ENCODE peak calls at places on chromosomes 5 and 9, in eight cellular contexts. One of them, this sample, is unnamed.

GRCh38 chr5:102754499-102755424 is at the start of gene PAM:
- DNase-seq in stimulated activated CD4-positive, alpha-beta T cell treated with anti-CD3 and anti-CD28 coated beads, Interleukin-1b, Interleukin-23, amount 100 ng/mL, for 24 hours: peak; percentile 54
- DNase-seq in GM04504: peak; percentile 60
- DNase-seq in activated CD4-positive, alpha-beta T cell treated with anti-CD3 and anti-CD28 coated beads, Interleukin-2, amount 10 ng/mL, durations not matched to agents 7 days and 5 days: peak; percentile 74
- DNase-seq in stimulated activated CD8-positive, alpha-beta memory T cell treated with anti-CD3 and anti-CD28 coated beads, Interleukin-4, amount 100 ng/mL, for 1 hour: peak; percentile 23
- DNase-seq in amniotic stem cell: peak; percentile 63
- DNase-seq in aorta: peak; percentile 93
- DNase-seq in naive thymus-derived CD4-positive, alpha-beta T cell: peak; percentile 43
- DNase-seq in this sample: no peak

GRCh38 chr5:176619569-176620332 is 9.8 kb upstream of the GPRIN1 start:
- DNase-seq in stimulated activated CD4-positive, alpha-beta T cell treated with anti-CD3 and anti-CD28 coated beads, Interleukin-1b, Interleukin-23, amount 100 ng/mL, for 24 hours: no peak
- DNase-seq in GM04504: no peak
- DNase-seq in activated CD4-positive, alpha-beta T cell treated with anti-CD3 and anti-CD28 coated beads, Interleukin-2, amount 10 ng/mL, durations not matched to agents 7 days and 5 days: no peak
- DNase-seq in stimulated activated CD8-positive, alpha-beta memory T cell treated with anti-CD3 and anti-CD28 coated beads, Interleukin-4, amount 100 ng/mL, for 1 hour: no peak
- DNase-seq in amniotic stem cell: no peak
- DNase-seq in aorta: no peak
- DNase-seq in naive thymus-derived CD4-positive, alpha-beta T cell: no peak
- DNase-seq in this sample: no peak

GRCh38 chr5:126351138-126351537 is 72.1 kb upstream of the GRAMD2B start:
- DNase-seq in stimulated activated CD4-positive, alpha-beta T cell treated with anti-CD3 and anti-CD28 coated beads, Interleukin-1b, Interleukin-23, amount 100 ng/mL, for 24 hours: no peak
- DNase-seq in GM04504: no peak
- DNase-seq in activated CD4-positive, alpha-beta T cell treated with anti-CD3 and anti-CD28 coated beads, Interleukin-2, amount 10 ng/mL, durations not matched to agents 7 days and 5 days: no peak
- DNase-seq in stimulated activated CD8-positive, alpha-beta memory T cell treated with anti-CD3 and anti-CD28 coated beads, Interleukin-4, amount 100 ng/mL, for 1 hour: no peak
- DNase-seq in amniotic stem cell: no peak
- DNase-seq in aorta: no peak
- DNase-seq in naive thymus-derived CD4-positive, alpha-beta T cell: no peak
- DNase-seq in this sample: no peak

GRCh38 chr9:138072161-138072842 is 194.7 kb downstream of the CACNA1B start:
- DNase-seq in stimulated activated CD4-positive, alpha-beta T cell treated with anti-CD3 and anti-CD28 coated beads, Interleukin-1b, Interleukin-23, amount 100 ng/mL, for 24 hours: no peak
- DNase-seq in GM04504: no peak
- DNase-seq in activated CD4-positive, alpha-beta T cell treated with anti-CD3 and anti-CD28 coated beads, Interleukin-2, amount 10 ng/mL, durations not matched to agents 7 days and 5 days: no peak
- DNase-seq in stimulated activated CD8-positive, alpha-beta memory T cell treated with anti-CD3 and anti-CD28 coated beads, Interleukin-4, amount 100 ng/mL, for 1 hour: no peak
- DNase-seq in amniotic stem cell: no peak
- DNase-seq in aorta: peak; percentile 49
- DNase-seq in naive thymus-derived CD4-positive, alpha-beta T cell: no peak
- DNase-seq in this sample: no peak

GRCh38 chr9:120868676-120869359 is 8.2 kb downstream of the PHF19 start:
- DNase-seq in stimulated activated CD4-positive, alpha-beta T cell treated with anti-CD3 and anti-CD28 coated beads, Interleukin-1b, Interleukin-23, amount 100 ng/mL, for 24 hours: peak; percentile 98
- DNase-seq in GM04504: peak; percentile 89
- DNase-seq in activated CD4-positive, alpha-beta T cell treated with anti-CD3 and anti-CD28 coated beads, Interleukin-2, amount 10 ng/mL, durations not matched to agents 7 days and 5 days: peak; percentile 96
- DNase-seq in stimulated activated CD8-positive, alpha-beta memory T cell treated with anti-CD3 and anti-CD28 coated beads, Interleukin-4, amount 100 ng/mL, for 1 hour: peak; percentile 96
- DNase-seq in amniotic stem cell: peak; percentile 76
- DNase-seq in aorta: peak; percentile 99
- DNase-seq in naive thymus-derived CD4-positive, alpha-beta T cell: peak; percentile 92
- DNase-seq in this sample: no peak

GRCh38 chr9:82331091-82331490 is 342.5 kb downstream of the SPATA31D1 start:
- DNase-seq in stimulated activated CD4-positive, alpha-beta T cell treated with anti-CD3 and anti-CD28 coated beads, Interleukin-1b, Interleukin-23, amount 100 ng/mL, for 24 hours: no peak
- DNase-seq in GM04504: peak; percentile 29
- DNase-seq in activated CD4-positive, alpha-beta T cell treated with anti-CD3 and anti-CD28 coated beads, Interleukin-2, amount 10 ng/mL, durations not matched to agents 7 days and 5 days: no peak
- DNase-seq in stimulated activated CD8-positive, alpha-beta memory T cell treated with anti-CD3 and anti-CD28 coated beads, Interleukin-4, amount 100 ng/mL, for 1 hour: no peak
- DNase-seq in amniotic stem cell: no peak
- DNase-seq in aorta: no peak
- DNase-seq in naive thymus-derived CD4-positive, alpha-beta T cell: no peak
- DNase-seq in this sample: no peak

GRCh38 chr9:114007991-114008666 is 70.0 kb downstream of the AMBP start:
- DNase-seq in stimulated activated CD4-positive, alpha-beta T cell treated with anti-CD3 and anti-CD28 coated beads, Interleukin-1b, Interleukin-23, amount 100 ng/mL, for 24 hours: no peak
- DNase-seq in GM04504: no peak
- DNase-seq in activated CD4-positive, alpha-beta T cell treated with anti-CD3 and anti-CD28 coated beads, Interleukin-2, amount 10 ng/mL, durations not matched to agents 7 days and 5 days: no peak
- DNase-seq in stimulated activated CD8-positive, alpha-beta memory T cell treated with anti-CD3 and anti-CD28 coated beads, Interleukin-4, amount 100 ng/mL, for 1 hour: no peak
- DNase-seq in amniotic stem cell: no peak
- DNase-seq in aorta: peak; percentile 69
- DNase-seq in naive thymus-derived CD4-positive, alpha-beta T cell: no peak
- DNase-seq in this sample: no peak

GRCh38 chr5:140549237-140550144 is 2.0 kb downstream of the EIF4EBP3 start:
- DNase-seq in stimulated activated CD4-positive, alpha-beta T cell treated with anti-CD3 and anti-CD28 coated beads, Interleukin-1b, Interleukin-23, amount 100 ng/mL, for 24 hours: no peak
- DNase-seq in GM04504: no peak
- DNase-seq in activated CD4-positive, alpha-beta T cell treated with anti-CD3 and anti-CD28 coated beads, Interleukin-2, amount 10 ng/mL, durations not matched to agents 7 days and 5 days: no peak
- DNase-seq in stimulated activated CD8-positive, alpha-beta memory T cell treated with anti-CD3 and anti-CD28 coated beads, Interleukin-4, amount 100 ng/mL, for 1 hour: no peak
- DNase-seq in amniotic stem cell: no peak
- DNase-seq in aorta: no peak
- DNase-seq in naive thymus-derived CD4-positive, alpha-beta T cell: no peak
- DNase-seq in this sample: no peak

GRCh38 chr9:109329274-109330258 is 8.7 kb upstream of the EPB41L4B start:
- DNase-seq in stimulated activated CD4-positive, alpha-beta T cell treated with anti-CD3 and anti-CD28 coated beads, Interleukin-1b, Interleukin-23, amount 100 ng/mL, for 24 hours: no peak
- DNase-seq in GM04504: no peak
- DNase-seq in activated CD4-positive, alpha-beta T cell treated with anti-CD3 and anti-CD28 coated beads, Interleukin-2, amount 10 ng/mL, durations not matched to agents 7 days and 5 days: no peak
- DNase-seq in stimulated activated CD8-positive, alpha-beta memory T cell treated with anti-CD3 and anti-CD28 coated beads, Interleukin-4, amount 100 ng/mL, for 1 hour: no peak
- DNase-seq in amniotic stem cell: no peak
- DNase-seq in aorta: peak; percentile 88
- DNase-seq in naive thymus-derived CD4-positive, alpha-beta T cell: no peak
- DNase-seq in this sample: no peak

GRCh38 chr9:133729646-133730281 is 8.4 kb downstream of the SARDH start:
- DNase-seq in stimulated activated CD4-positive, alpha-beta T cell treated with anti-CD3 and anti-CD28 coated beads, Interleukin-1b, Interleukin-23, amount 100 ng/mL, for 24 hours: no peak
- DNase-seq in GM04504: no peak
- DNase-seq in activated CD4-positive, alpha-beta T cell treated with anti-CD3 and anti-CD28 coated beads, Interleukin-2, amount 10 ng/mL, durations not matched to agents 7 days and 5 days: no peak
- DNase-seq in stimulated activated CD8-positive, alpha-beta memory T cell treated with anti-CD3 and anti-CD28 coated beads, Interleukin-4, amount 100 ng/mL, for 1 hour: no peak
- DNase-seq in amniotic stem cell: no peak
- DNase-seq in aorta: no peak
- DNase-seq in naive thymus-derived CD4-positive, alpha-beta T cell: no peak
- DNase-seq in this sample: no peak

GRCh38 chr5:107604990-107605389 is 65.7 kb downstream of the EFNA5 start:
- DNase-seq in stimulated activated CD4-positive, alpha-beta T cell treated with anti-CD3 and anti-CD28 coated beads, Interleukin-1b, Interleukin-23, amount 100 ng/mL, for 24 hours: no peak
- DNase-seq in GM04504: no peak
- DNase-seq in activated CD4-positive, alpha-beta T cell treated with anti-CD3 and anti-CD28 coated beads, Interleukin-2, amount 10 ng/mL, durations not matched to agents 7 days and 5 days: no peak
- DNase-seq in stimulated activated CD8-positive, alpha-beta memory T cell treated with anti-CD3 and anti-CD28 coated beads, Interleukin-4, amount 100 ng/mL, for 1 hour: no peak
- DNase-seq in amniotic stem cell: no peak
- DNase-seq in aorta: no peak
- DNase-seq in naive thymus-derived CD4-positive, alpha-beta T cell: no peak
- DNase-seq in this sample: no peak

GRCh38 chr9:24257726-24258125 is 288.0 kb downstream of the IZUMO3 start:
- DNase-seq in stimulated activated CD4-positive, alpha-beta T cell treated with anti-CD3 and anti-CD28 coated beads, Interleukin-1b, Interleukin-23, amount 100 ng/mL, for 24 hours: no peak
- DNase-seq in GM04504: no peak
- DNase-seq in activated CD4-positive, alpha-beta T cell treated with anti-CD3 and anti-CD28 coated beads, Interleukin-2, amount 10 ng/mL, durations not matched to agents 7 days and 5 days: no peak
- DNase-seq in stimulated activated CD8-positive, alpha-beta memory T cell treated with anti-CD3 and anti-CD28 coated beads, Interleukin-4, amount 100 ng/mL, for 1 hour: no peak
- DNase-seq in amniotic stem cell: no peak
- DNase-seq in aorta: no peak
- DNase-seq in naive thymus-derived CD4-positive, alpha-beta T cell: no peak
- DNase-seq in this sample: no peak

GRCh38 chr5:153551537-153552079 is 61.1 kb downstream of the GRIA1 start:
- DNase-seq in stimulated activated CD4-positive, alpha-beta T cell treated with anti-CD3 and anti-CD28 coated beads, Interleukin-1b, Interleukin-23, amount 100 ng/mL, for 24 hours: no peak
- DNase-seq in GM04504: peak; percentile 94
- DNase-seq in activated CD4-positive, alpha-beta T cell treated with anti-CD3 and anti-CD28 coated beads, Interleukin-2, amount 10 ng/mL, durations not matched to agents 7 days and 5 days: no peak
- DNase-seq in stimulated activated CD8-positive, alpha-beta memory T cell treated with anti-CD3 and anti-CD28 coated beads, Interleukin-4, amount 100 ng/mL, for 1 hour: no peak
- DNase-seq in amniotic stem cell: peak; percentile 87
- DNase-seq in aorta: no peak
- DNase-seq in naive thymus-derived CD4-positive, alpha-beta T cell: no peak
- DNase-seq in this sample: no peak

GRCh38 chr5:55173696-55174101 is 722 bp upstream of the CDC20B start:
- DNase-seq in stimulated activated CD4-positive, alpha-beta T cell treated with anti-CD3 and anti-CD28 coated beads, Interleukin-1b, Interleukin-23, amount 100 ng/mL, for 24 hours: no peak
- DNase-seq in GM04504: no peak
- DNase-seq in activated CD4-positive, alpha-beta T cell treated with anti-CD3 and anti-CD28 coated beads, Interleukin-2, amount 10 ng/mL, durations not matched to agents 7 days and 5 days: peak; percentile 11
- DNase-seq in stimulated activated CD8-positive, alpha-beta memory T cell treated with anti-CD3 and anti-CD28 coated beads, Interleukin-4, amount 100 ng/mL, for 1 hour: no peak
- DNase-seq in amniotic stem cell: no peak
- DNase-seq in aorta: no peak
- DNase-seq in naive thymus-derived CD4-positive, alpha-beta T cell: no peak
- DNase-seq in this sample: no peak

GRCh38 chr5:119373449-119373858 is 17.6 kb downstream of the TNFAIP8 start:
- DNase-seq in stimulated activated CD4-positive, alpha-beta T cell treated with anti-CD3 and anti-CD28 coated beads, Interleukin-1b, Interleukin-23, amount 100 ng/mL, for 24 hours: no peak
- DNase-seq in GM04504: no peak
- DNase-seq in activated CD4-positive, alpha-beta T cell treated with anti-CD3 and anti-CD28 coated beads, Interleukin-2, amount 10 ng/mL, durations not matched to agents 7 days and 5 days: no peak
- DNase-seq in stimulated activated CD8-positive, alpha-beta memory T cell treated with anti-CD3 and anti-CD28 coated beads, Interleukin-4, amount 100 ng/mL, for 1 hour: no peak
- DNase-seq in amniotic stem cell: no peak
- DNase-seq in aorta: no peak
- DNase-seq in naive thymus-derived CD4-positive, alpha-beta T cell: no peak
- DNase-seq in this sample: no peak

GRCh38 chr5:124136609-124137008 is 609.8 kb downstream of the ZNF608 start:
- DNase-seq in stimulated activated CD4-positive, alpha-beta T cell treated with anti-CD3 and anti-CD28 coated beads, Interleukin-1b, Interleukin-23, amount 100 ng/mL, for 24 hours: no peak
- DNase-seq in GM04504: no peak
- DNase-seq in activated CD4-positive, alpha-beta T cell treated with anti-CD3 and anti-CD28 coated beads, Interleukin-2, amount 10 ng/mL, durations not matched to agents 7 days and 5 days: no peak
- DNase-seq in stimulated activated CD8-positive, alpha-beta memory T cell treated with anti-CD3 and anti-CD28 coated beads, Interleukin-4, amount 100 ng/mL, for 1 hour: no peak
- DNase-seq in amniotic stem cell: no peak
- DNase-seq in aorta: no peak
- DNase-seq in naive thymus-derived CD4-positive, alpha-beta T cell: no peak
- DNase-seq in this sample: no peak

GRCh38 chr5:35230043-35230611 is at the start of gene PRLR:
- DNase-seq in stimulated activated CD4-positive, alpha-beta T cell treated with anti-CD3 and anti-CD28 coated beads, Interleukin-1b, Interleukin-23, amount 100 ng/mL, for 24 hours: no peak
- DNase-seq in GM04504: peak; percentile 15
- DNase-seq in activated CD4-positive, alpha-beta T cell treated with anti-CD3 and anti-CD28 coated beads, Interleukin-2, amount 10 ng/mL, durations not matched to agents 7 days and 5 days: no peak
- DNase-seq in stimulated activated CD8-positive, alpha-beta memory T cell treated with anti-CD3 and anti-CD28 coated beads, Interleukin-4, amount 100 ng/mL, for 1 hour: no peak
- DNase-seq in amniotic stem cell: no peak
- DNase-seq in aorta: no peak
- DNase-seq in naive thymus-derived CD4-positive, alpha-beta T cell: no peak
- DNase-seq in this sample: no peak

GRCh38 chr5:161546463-161547301 is at the start of gene GABRB2:
- DNase-seq in stimulated activated CD4-positive, alpha-beta T cell treated with anti-CD3 and anti-CD28 coated beads, Interleukin-1b, Interleukin-23, amount 100 ng/mL, for 24 hours: no peak
- DNase-seq in GM04504: peak; percentile 5
- DNase-seq in activated CD4-positive, alpha-beta T cell treated with anti-CD3 and anti-CD28 coated beads, Interleukin-2, amount 10 ng/mL, durations not matched to agents 7 days and 5 days: peak; percentile 30
- DNase-seq in stimulated activated CD8-positive, alpha-beta memory T cell treated with anti-CD3 and anti-CD28 coated beads, Interleukin-4, amount 100 ng/mL, for 1 hour: no peak
- DNase-seq in amniotic stem cell: no peak
- DNase-seq in aorta: peak; percentile 77
- DNase-seq in naive thymus-derived CD4-positive, alpha-beta T cell: no peak
- DNase-seq in this sample: no peak

GRCh38 chr9:131738838-131739191 is 1.1 kb downstream of the RAPGEF1 start:
- DNase-seq in stimulated activated CD4-positive, alpha-beta T cell treated with anti-CD3 and anti-CD28 coated beads, Interleukin-1b, Interleukin-23, amount 100 ng/mL, for 24 hours: no peak
- DNase-seq in GM04504: no peak
- DNase-seq in activated CD4-positive, alpha-beta T cell treated with anti-CD3 and anti-CD28 coated beads, Interleukin-2, amount 10 ng/mL, durations not matched to agents 7 days and 5 days: peak; percentile 40
- DNase-seq in stimulated activated CD8-positive, alpha-beta memory T cell treated with anti-CD3 and anti-CD28 coated beads, Interleukin-4, amount 100 ng/mL, for 1 hour: no peak
- DNase-seq in amniotic stem cell: no peak
- DNase-seq in aorta: no peak
- DNase-seq in naive thymus-derived CD4-positive, alpha-beta T cell: no peak
- DNase-seq in this sample: no peak

GRCh38 chr5:89273289-89273688 is 390.3 kb upstream of the MEF2C start:
- DNase-seq in stimulated activated CD4-positive, alpha-beta T cell treated with anti-CD3 and anti-CD28 coated beads, Interleukin-1b, Interleukin-23, amount 100 ng/mL, for 24 hours: no peak
- DNase-seq in GM04504: no peak
- DNase-seq in activated CD4-positive, alpha-beta T cell treated with anti-CD3 and anti-CD28 coated beads, Interleukin-2, amount 10 ng/mL, durations not matched to agents 7 days and 5 days: no peak
- DNase-seq in stimulated activated CD8-positive, alpha-beta memory T cell treated with anti-CD3 and anti-CD28 coated beads, Interleukin-4, amount 100 ng/mL, for 1 hour: no peak
- DNase-seq in amniotic stem cell: no peak
- DNase-seq in aorta: no peak
- DNase-seq in naive thymus-derived CD4-positive, alpha-beta T cell: no peak
- DNase-seq in this sample: no peak

GRCh38 chr9:136515276-136515675 is 30.6 kb downstream of the NOTCH1 start:
- DNase-seq in stimulated activated CD4-positive, alpha-beta T cell treated with anti-CD3 and anti-CD28 coated beads, Interleukin-1b, Interleukin-23, amount 100 ng/mL, for 24 hours: no peak
- DNase-seq in GM04504: no peak
- DNase-seq in activated CD4-positive, alpha-beta T cell treated with anti-CD3 and anti-CD28 coated beads, Interleukin-2, amount 10 ng/mL, durations not matched to agents 7 days and 5 days: no peak
- DNase-seq in stimulated activated CD8-positive, alpha-beta memory T cell treated with anti-CD3 and anti-CD28 coated beads, Interleukin-4, amount 100 ng/mL, for 1 hour: no peak
- DNase-seq in amniotic stem cell: no peak
- DNase-seq in aorta: no peak
- DNase-seq in naive thymus-derived CD4-positive, alpha-beta T cell: no peak
- DNase-seq in this sample: no peak

GRCh38 chr9:106622148-106622547 is 240.8 kb upstream of the ZNF462 start:
- DNase-seq in stimulated activated CD4-positive, alpha-beta T cell treated with anti-CD3 and anti-CD28 coated beads, Interleukin-1b, Interleukin-23, amount 100 ng/mL, for 24 hours: no peak
- DNase-seq in GM04504: no peak
- DNase-seq in activated CD4-positive, alpha-beta T cell treated with anti-CD3 and anti-CD28 coated beads, Interleukin-2, amount 10 ng/mL, durations not matched to agents 7 days and 5 days: no peak
- DNase-seq in stimulated activated CD8-positive, alpha-beta memory T cell treated with anti-CD3 and anti-CD28 coated beads, Interleukin-4, amount 100 ng/mL, for 1 hour: no peak
- DNase-seq in amniotic stem cell: no peak
- DNase-seq in aorta: no peak
- DNase-seq in naive thymus-derived CD4-positive, alpha-beta T cell: no peak
- DNase-seq in this sample: no peak

GRCh38 chr5:7436521-7436920 is 40.6 kb downstream of the ADCY2 start:
- DNase-seq in stimulated activated CD4-positive, alpha-beta T cell treated with anti-CD3 and anti-CD28 coated beads, Interleukin-1b, Interleukin-23, amount 100 ng/mL, for 24 hours: no peak
- DNase-seq in GM04504: no peak
- DNase-seq in activated CD4-positive, alpha-beta T cell treated with anti-CD3 and anti-CD28 coated beads, Interleukin-2, amount 10 ng/mL, durations not matched to agents 7 days and 5 days: no peak
- DNase-seq in stimulated activated CD8-positive, alpha-beta memory T cell treated with anti-CD3 and anti-CD28 coated beads, Interleukin-4, amount 100 ng/mL, for 1 hour: no peak
- DNase-seq in amniotic stem cell: no peak
- DNase-seq in aorta: no peak
- DNase-seq in naive thymus-derived CD4-positive, alpha-beta T cell: no peak
- DNase-seq in this sample: no peak